ENCODE peak calls at places on chromosomes 12 and 14, in seven cellular contexts. One of them, this sample, is unnamed.

GRCh38 chr14:96037891-96038557 is 1.1 kb upstream of the C14orf132 start:
- ATAC-seq in body of pancreas: no peak
- ATAC-seq in right lobe of liver: no peak
- ATAC-seq in HCT116: peak; percentile 83
- ATAC-seq in upper lobe of left lung: peak; percentile 91
- ATAC-seq in HepG2: peak; percentile 17
- ATAC-seq in A549: peak; percentile 68
- ATAC-seq in this sample: peak; percentile 75

GRCh38 chr14:59424707-59425106 is 40.5 kb downstream of the GPR135 start:
- ATAC-seq in body of pancreas: peak; percentile 56
- ATAC-seq in right lobe of liver: peak; percentile 27
- ATAC-seq in HCT116: no peak
- ATAC-seq in upper lobe of left lung: peak; percentile 41
- ATAC-seq in HepG2: no peak
- ATAC-seq in A549: no peak
- ATAC-seq in this sample: peak; percentile 29

GRCh38 chr14:95452176-95452889 is 64.1 kb downstream of the SYNE3 start:
- ATAC-seq in body of pancreas: no peak
- ATAC-seq in right lobe of liver: peak; percentile 47
- ATAC-seq in HCT116: peak; percentile 91
- ATAC-seq in upper lobe of left lung: no peak
- ATAC-seq in HepG2: peak; percentile 81
- ATAC-seq in A549: peak; percentile 72
- ATAC-seq in this sample: no peak

GRCh38 chr14:40354754-40355153 is 922.5 kb upstream of the FBXO33 start:
- ATAC-seq in body of pancreas: no peak
- ATAC-seq in right lobe of liver: no peak
- ATAC-seq in HCT116: no peak
- ATAC-seq in upper lobe of left lung: no peak
- ATAC-seq in HepG2: no peak
- ATAC-seq in A549: no peak
- ATAC-seq in this sample: no peak

GRCh38 chr12:120940799-120941198 is 36.6 kb upstream of the SPPL3 start:
- ATAC-seq in body of pancreas: no peak
- ATAC-seq in right lobe of liver: no peak
- ATAC-seq in HCT116: no peak
- ATAC-seq in upper lobe of left lung: no peak
- ATAC-seq in HepG2: no peak
- ATAC-seq in A549: no peak
- ATAC-seq in this sample: no peak

GRCh38 chr12:104699489-104700194 is 242.9 kb downstream of the CHST11 start:
- ATAC-seq in body of pancreas: no peak
- ATAC-seq in right lobe of liver: no peak
- ATAC-seq in HCT116: no peak
- ATAC-seq in upper lobe of left lung: no peak
- ATAC-seq in HepG2: no peak
- ATAC-seq in A549: no peak
- ATAC-seq in this sample: no peak

GRCh38 chr14:54769955-54770863 is 132.4 kb downstream of the GCH1 start:
- ATAC-seq in body of pancreas: no peak
- ATAC-seq in right lobe of liver: no peak
- ATAC-seq in HCT116: no peak
- ATAC-seq in upper lobe of left lung: no peak
- ATAC-seq in HepG2: no peak
- ATAC-seq in A549: no peak
- ATAC-seq in this sample: no peak

GRCh38 chr12:66165141-66165540 is 4.7 kb downstream of the TMBIM4 start:
- ATAC-seq in body of pancreas: no peak
- ATAC-seq in right lobe of liver: no peak
- ATAC-seq in HCT116: no peak
- ATAC-seq in upper lobe of left lung: no peak
- ATAC-seq in HepG2: no peak
- ATAC-seq in A549: no peak
- ATAC-seq in this sample: no peak

GRCh38 chr12:93174048-93174447 is 203.7 kb upstream of the NUDT4 start:
- ATAC-seq in body of pancreas: peak; percentile 35
- ATAC-seq in right lobe of liver: no peak
- ATAC-seq in HCT116: no peak
- ATAC-seq in upper lobe of left lung: no peak
- ATAC-seq in HepG2: no peak
- ATAC-seq in A549: no peak
- ATAC-seq in this sample: peak; percentile 60

GRCh38 chr14:102825307-102826095 is 48.3 kb downstream of the TRAF3 start:
- ATAC-seq in body of pancreas: no peak
- ATAC-seq in right lobe of liver: peak; percentile 22
- ATAC-seq in HCT116: no peak
- ATAC-seq in upper lobe of left lung: peak; percentile 11
- ATAC-seq in HepG2: no peak
- ATAC-seq in A549: no peak
- ATAC-seq in this sample: no peak

GRCh38 chr12:2551097-2551496 is 243.7 kb upstream of the FKBP4 start:
- ATAC-seq in body of pancreas: no peak
- ATAC-seq in right lobe of liver: no peak
- ATAC-seq in HCT116: no peak
- ATAC-seq in upper lobe of left lung: no peak
- ATAC-seq in HepG2: no peak
- ATAC-seq in A549: no peak
- ATAC-seq in this sample: no peak

GRCh38 chr12:107468182-107468581 is 217.4 kb upstream of the PWP1 start:
- ATAC-seq in body of pancreas: peak; percentile 30
- ATAC-seq in right lobe of liver: peak; percentile 65
- ATAC-seq in HCT116: no peak
- ATAC-seq in upper lobe of left lung: no peak
- ATAC-seq in HepG2: no peak
- ATAC-seq in A549: no peak
- ATAC-seq in this sample: no peak

GRCh38 chr14:77119852-77120251 is 21.7 kb downstream of the ZDHHC22 start:
- ATAC-seq in body of pancreas: no peak
- ATAC-seq in right lobe of liver: no peak
- ATAC-seq in HCT116: no peak
- ATAC-seq in upper lobe of left lung: no peak
- ATAC-seq in HepG2: no peak
- ATAC-seq in A549: no peak
- ATAC-seq in this sample: no peak

GRCh38 chr14:84937449-84937848 is 592.5 kb upstream of the FLRT2 start:
- ATAC-seq in body of pancreas: peak; percentile 95
- ATAC-seq in right lobe of liver: no peak
- ATAC-seq in HCT116: no peak
- ATAC-seq in upper lobe of left lung: no peak
- ATAC-seq in HepG2: no peak
- ATAC-seq in A549: no peak
- ATAC-seq in this sample: no peak

GRCh38 chr12:8681129-8681902 is 16.5 kb upstream of the RIMKLB start:
- ATAC-seq in body of pancreas: peak; percentile 62
- ATAC-seq in right lobe of liver: peak; percentile 61
- ATAC-seq in HCT116: peak; percentile 11
- ATAC-seq in upper lobe of left lung: peak; percentile 75
- ATAC-seq in HepG2: no peak
- ATAC-seq in A549: peak; percentile 28
- ATAC-seq in this sample: peak; percentile 60

GRCh38 chr12:131020326-131020725 is 66.6 kb downstream of the ADGRD1 start:
- ATAC-seq in body of pancreas: no peak
- ATAC-seq in right lobe of liver: no peak
- ATAC-seq in HCT116: no peak
- ATAC-seq in upper lobe of left lung: no peak
- ATAC-seq in HepG2: no peak
- ATAC-seq in A549: no peak
- ATAC-seq in this sample: no peak

DNA sequence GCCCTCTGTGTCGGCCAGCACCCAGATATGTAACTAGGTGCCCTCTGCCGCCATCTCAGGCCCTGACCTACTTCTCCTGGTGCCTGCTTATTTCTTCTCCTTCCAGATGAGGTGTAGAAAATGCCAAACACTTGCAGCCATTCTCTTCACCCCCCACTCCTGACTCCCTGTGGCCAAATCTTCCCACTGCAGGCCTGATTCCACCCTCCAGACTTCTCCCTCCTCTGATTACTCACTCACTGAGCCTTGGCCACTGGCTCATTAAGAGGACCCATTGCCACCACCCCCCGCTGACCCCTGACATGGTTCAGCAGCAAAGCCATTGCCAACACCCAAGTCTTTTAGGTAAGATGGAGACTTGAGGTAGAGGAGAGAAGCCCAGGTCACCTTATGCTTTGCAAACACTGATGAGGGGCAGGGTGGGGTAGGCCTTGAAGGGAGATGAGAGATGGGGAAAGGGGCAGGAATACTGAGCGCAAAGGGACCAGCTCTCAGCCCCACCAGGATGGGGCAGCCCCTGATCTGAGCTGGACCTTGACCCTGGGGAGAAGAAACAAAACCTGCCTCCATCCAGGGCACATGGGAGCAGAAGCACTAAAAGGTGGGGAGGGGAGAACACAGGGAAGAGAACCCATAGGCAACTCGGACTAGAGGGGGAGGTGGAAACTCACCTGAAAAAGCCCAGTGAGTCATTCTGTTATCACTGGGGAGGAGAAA is 25.1 kb upstream of the ANO2 start:
- ATAC-seq in body of pancreas: no peak
- ATAC-seq in right lobe of liver: no peak
- ATAC-seq in HCT116: peak; percentile 30
- ATAC-seq in upper lobe of left lung: no peak
- ATAC-seq in HepG2: no peak
- ATAC-seq in A549: no peak
- ATAC-seq in this sample: no peak
- H3K4me1 ChIP-seq in body of pancreas: no peaks in the 10 kb centered on the region
- H3K4me1 ChIP-seq in right lobe of liver: no peaks in the 10 kb centered on the region
- H3K4me1 ChIP-seq in HCT116: no peaks in the 10 kb centered on the region
- H3K4me1 ChIP-seq in upper lobe of left lung: no peaks in the 10 kb centered on the region
- H3K4me1 ChIP-seq in HepG2: peaks cover 7% of the 10 kb centered on the region
- H3K4me1 ChIP-seq in A549: no peaks in the 10 kb centered on the region
- H3K4me1 ChIP-seq in this sample: no peaks in the 10 kb centered on the region

GRCh38 chr14:75277796-75278421 is 719 bp upstream of the FOS start:
- ATAC-seq in body of pancreas: no peak
- ATAC-seq in right lobe of liver: no peak
- ATAC-seq in HCT116: peak; percentile 15
- ATAC-seq in upper lobe of left lung: peak; percentile 11
- ATAC-seq in HepG2: peak; percentile 8
- ATAC-seq in A549: peak; percentile 26
- ATAC-seq in this sample: no peak

GRCh38 chr14:75279153-75279738 is 618 bp downstream of the FOS start:
- ATAC-seq in body of pancreas: no peak
- ATAC-seq in right lobe of liver: peak; percentile 2
- ATAC-seq in HCT116: peak; percentile 0
- ATAC-seq in upper lobe of left lung: no peak
- ATAC-seq in HepG2: peak; percentile 1
- ATAC-seq in A549: no peak
- ATAC-seq in this sample: no peak

GRCh38 chr14:75279739-75280447 is 1.3 kb downstream of the FOS start:
- ATAC-seq in body of pancreas: no peak
- ATAC-seq in right lobe of liver: no peak
- ATAC-seq in HCT116: no peak
- ATAC-seq in upper lobe of left lung: no peak
- ATAC-seq in HepG2: no peak
- ATAC-seq in A549: no peak
- ATAC-seq in this sample: no peak

GRCh38 chr14:75277000-75277795 is 1.4 kb upstream of the FOS start:
- ATAC-seq in body of pancreas: peak; percentile 75
- ATAC-seq in right lobe of liver: peak; percentile 74
- ATAC-seq in HCT116: peak; percentile 69
- ATAC-seq in upper lobe of left lung: peak; percentile 73
- ATAC-seq in HepG2: peak; percentile 81
- ATAC-seq in A549: peak; percentile 75
- ATAC-seq in this sample: peak; percentile 80

DNA sequence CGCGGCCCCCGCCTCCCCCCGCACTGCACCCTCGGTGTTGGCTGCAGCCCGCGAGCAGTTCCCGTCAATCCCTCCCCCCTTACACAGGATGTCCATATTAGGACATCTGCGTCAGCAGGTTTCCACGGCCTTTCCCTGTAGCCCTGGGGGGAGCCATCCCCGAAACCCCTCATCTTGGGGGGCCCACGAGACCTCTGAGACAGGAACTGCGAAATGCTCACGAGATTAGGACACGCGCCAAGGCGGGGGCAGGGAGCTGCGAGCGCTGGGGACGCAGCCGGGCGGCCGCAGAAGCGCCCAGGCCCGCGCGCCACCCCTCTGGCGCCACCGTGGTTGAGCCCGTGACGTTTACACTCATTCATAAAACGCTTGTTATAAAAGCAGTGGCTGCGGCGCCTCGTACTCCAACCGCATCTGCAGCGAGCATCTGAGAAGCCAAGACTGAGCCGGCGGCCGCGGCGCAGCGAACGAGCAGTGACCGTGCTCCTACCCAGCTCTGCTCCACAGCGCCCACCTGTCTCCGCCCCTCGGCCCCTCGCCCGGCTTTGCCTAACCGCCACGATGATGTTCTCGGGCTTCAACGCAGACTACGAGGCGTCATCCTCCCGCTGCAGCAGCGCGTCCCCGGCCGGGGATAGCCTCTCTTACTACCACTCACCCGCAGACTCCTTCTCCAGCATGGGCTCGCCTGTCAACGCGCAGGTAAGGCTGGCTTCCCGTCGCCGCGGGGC is at the start of gene FOS:
- ATAC-seq in body of pancreas: peak; percentile 77
- ATAC-seq in right lobe of liver: peak; percentile 84
- ATAC-seq in HCT116: peak; percentile 83
- ATAC-seq in upper lobe of left lung: peak; percentile 89
- ATAC-seq in HepG2: peak; percentile 76
- ATAC-seq in A549: peak; percentile 70
- ATAC-seq in this sample: peak; percentile 69
- TF ChIP-seq POLR2A in body of pancreas: peak; percentile 100
- TF ChIP-seq POLR2A in right lobe of liver: peak; percentile 100
- TF ChIP-seq POLR2A in HCT116: peak; percentile 98
- TF ChIP-seq POLR2A in upper lobe of left lung: peak; percentile 100
- TF ChIP-seq POLR2A in HepG2: peak; percentile 99
- TF ChIP-seq POLR2A in A549: peak; percentile 100
- TF ChIP-seq POLR2A in this sample: peak; percentile 100

DNA sequence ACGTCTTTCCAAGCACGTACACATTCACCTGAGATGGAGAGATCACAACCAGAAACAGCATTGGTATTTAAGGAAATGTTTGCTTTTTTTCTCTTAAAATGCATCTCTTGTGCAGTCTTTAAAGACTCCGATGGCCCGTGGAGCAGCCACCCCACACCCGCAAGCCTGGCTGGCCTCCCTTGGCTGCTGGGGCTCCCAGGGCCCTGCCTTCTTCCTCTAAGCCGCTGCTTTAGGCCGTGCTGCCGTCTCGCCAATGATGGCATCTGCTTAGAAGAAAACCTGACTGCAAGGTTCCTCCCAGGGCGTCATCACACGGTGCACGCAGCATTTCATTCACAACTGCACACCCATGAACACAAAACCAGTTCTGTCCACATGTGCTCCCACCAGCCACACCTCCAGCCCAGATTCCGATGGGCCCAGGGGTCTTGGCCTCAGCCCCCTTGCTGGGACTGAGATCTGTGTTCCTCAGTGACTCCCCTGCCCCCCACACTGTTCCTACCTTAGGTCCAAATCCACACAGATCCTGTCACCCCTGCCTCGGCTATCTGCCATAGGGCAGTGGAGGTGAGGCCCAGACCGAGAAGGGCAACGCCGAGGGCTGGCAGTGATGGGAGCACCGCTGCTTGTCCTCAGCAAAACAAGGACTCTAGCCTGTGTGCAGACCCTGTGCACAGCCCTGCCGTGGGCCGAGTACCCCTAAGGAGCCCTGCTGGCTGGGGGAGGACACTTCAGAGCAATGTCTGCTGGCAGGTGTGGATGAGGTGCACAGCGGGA is 4.4 kb downstream of the BTBD6 start:
- ATAC-seq in body of pancreas: no peak
- ATAC-seq in right lobe of liver: no peak
- ATAC-seq in HCT116: no peak
- ATAC-seq in upper lobe of left lung: no peak
- ATAC-seq in HepG2: no peak
- ATAC-seq in A549: no peak
- ATAC-seq in this sample: no peak
- H3K4me1 ChIP-seq in body of pancreas: peaks cover 3% of the 10 kb centered on the region
- H3K4me1 ChIP-seq in right lobe of liver: no peaks in the 10 kb centered on the region
- H3K4me1 ChIP-seq in HCT116: peaks cover 14% of the 10 kb centered on the region
- H3K4me1 ChIP-seq in upper lobe of left lung: peaks cover 17% of the 10 kb centered on the region
- H3K4me1 ChIP-seq in HepG2: no peaks in the 10 kb centered on the region
- H3K4me1 ChIP-seq in A549: peaks cover 9% of the 10 kb centered on the region
- H3K4me1 ChIP-seq in this sample: peaks cover 7% of the 10 kb centered on the region

GRCh38 chr12:126182619-126183236 is 1117.5 kb downstream of the AACS start:
- ATAC-seq in body of pancreas: peak; percentile 25
- ATAC-seq in right lobe of liver: no peak
- ATAC-seq in HCT116: no peak
- ATAC-seq in upper lobe of left lung: no peak
- ATAC-seq in HepG2: no peak
- ATAC-seq in A549: no peak
- ATAC-seq in this sample: no peak
- TF ChIP-seq POLR2A in body of pancreas: no peak
- TF ChIP-seq POLR2A in right lobe of liver: no peak
- TF ChIP-seq POLR2A in HCT116: no peak
- TF ChIP-seq POLR2A in upper lobe of left lung: no peak
- TF ChIP-seq POLR2A in HepG2: no peak
- TF ChIP-seq POLR2A in A549: no peak
- TF ChIP-seq POLR2A in this sample: no peak